ENCODE peak calls at places on chromosome 21, in ten cellular contexts. N is SJSA1; Z is endothelial cell of umbilical vein; K is RWPE1; W is right lobe of liver; V is AG04450; J is body of pancreas; P is mesendoderm; X is effector memory CD4-positive, alpha-beta T cell; E is psoas muscle. H is an unnamed sample.

GRCh38 chr21:43936186-43936967 is 71.4 kb downstream of the AGPAT3 start:
- DNase-seq in K (no peak), V (no peak), Z (no peak), P (no peak), W (no peak), J (no peak), X (no peak), N (no peak), E (peak), H (no peak)

GRCh38 chr21:19198801-19199200 is 795.2 kb upstream of the TMPRSS15 start:
- DNase-seq in X (no peak), P (peak), N (no peak), E (no peak), Z (no peak), V (no peak), J (no peak), K (peak), W (no peak), H (no peak)

GRCh38 chr21:18275740-18276139 is 31.1 kb downstream of the CHODL start:
- DNase-seq in K (no peak), Z (no peak), W (no peak), X (no peak), N (no peak), E (no peak), J (no peak), V (no peak), P (no peak), H (no peak)

GRCh38 chr21:34072145-34073031 is 990 bp upstream of the MRPS6 start:
- DNase-seq in P (no peak), E (peak), K (no peak), V (no peak), X (no peak), N (no peak), Z (no peak), J (peak), W (peak), H (peak)

GRCh38 chr21:31813873-31814272 is 58.9 kb upstream of the HUNK start:
- DNase-seq in Z (no peak), V (no peak), X (no peak), E (no peak), W (no peak), N (no peak), K (no peak), J (no peak), P (no peak), H (no peak)

GRCh38 chr21:35594905-35595304 is 465.4 kb downstream of the SETD4 start:
- DNase-seq in E (no peak), P (no peak), V (no peak), Z (no peak), W (no peak), N (no peak), J (no peak), X (no peak), K (no peak), H (no peak)

GRCh38 chr21:37223804-37224345 is 43.3 kb downstream of the VPS26C start:
- DNase-seq in N (no peak), X (no peak), J (no peak), V (no peak), Z (no peak), W (no peak), P (no peak), E (no peak), K (no peak), H (no peak)

GRCh38 chr21:39908265-39908923 is 41.2 kb downstream of the PCP4 start:
- DNase-seq in K (no peak), W (no peak), Z (no peak), P (peak), N (no peak), E (no peak), V (no peak), J (no peak), X (no peak), H (no peak)

GRCh38 chr21:36388835-36389234 is 3.6 kb downstream of the CHAF1B start:
- DNase-seq in P (peak), V (no peak), N (no peak), K (peak), J (peak), E (no peak), Z (no peak), W (no peak), X (no peak), H (peak)

GRCh38 chr21:18384771-18385170 is 18.8 kb downstream of the TMPRSS15 start:
- DNase-seq in Z (peak), V (no peak), P (peak), K (peak), X (no peak), J (no peak), W (no peak), N (no peak), E (no peak), H (no peak)

GRCh38 chr21:44911384-44912157 is 9.1 kb downstream of the ITGB2 start:
- DNase-seq in V (no peak), E (peak), N (peak), K (no peak), Z (peak), J (peak), W (peak), P (no peak), X (no peak), H (no peak)

GRCh38 chr21:44867999-44868700 is 5.3 kb downstream of the PTTG1IP start:
- DNase-seq in P (no peak), E (peak), J (no peak), N (no peak), X (peak), Z (no peak), V (no peak), W (peak), K (no peak), H (no peak)

GRCh38 chr21:40049031-40049958 is 182.1 kb downstream of the PCP4 start:
- DNase-seq in V (no peak), Z (no peak), K (peak), W (no peak), J (no peak), X (no peak), E (no peak), N (no peak), P (no peak), H (no peak)

GRCh38 chr21:30072496-30072895 is 94.1 kb downstream of the CLDN17 start:
- DNase-seq in V (no peak), E (no peak), X (no peak), K (peak), P (peak), J (peak), Z (no peak), N (no peak), W (no peak), H (no peak)

GRCh38 chr21:25964009-25964408 is 206.6 kb downstream of the APP start:
- DNase-seq in J (no peak), W (no peak), E (no peak), K (no peak), P (no peak), X (no peak), Z (peak), N (no peak), V (no peak), H (no peak)

GRCh38 chr21:32410291-32410690 is 2.2 kb upstream of the EVA1C start:
- DNase-seq in W (no peak), K (no peak), N (no peak), Z (no peak), J (no peak), E (no peak), V (no peak), P (no peak), X (no peak), H (no peak)

GRCh38 chr21:34022557-34023335 is 50.6 kb upstream of the MRPS6 start:
- DNase-seq in K (no peak), W (no peak), X (no peak), N (no peak), P (peak), J (no peak), Z (no peak), E (no peak), V (no peak), H (no peak)

GRCh38 chr21:25934771-25935224 is 200.0 kb downstream of the GABPA start:
- DNase-seq in J (peak), K (peak), W (peak), P (peak), Z (peak), V (peak), X (no peak), N (peak), E (peak), H (no peak)

GRCh38 chr21:36065497-36066036 is 4.3 kb upstream of the CBR1 start:
- DNase-seq in V (no peak), E (no peak), K (peak), W (no peak), Z (peak), P (no peak), J (peak), N (no peak), X (no peak), H (no peak)

GRCh38 chr21:27831821-27832569 is 865.1 kb upstream of the ADAMTS5 start:
- DNase-seq in Z (no peak), X (no peak), V (peak), W (no peak), K (no peak), E (no peak), J (no peak), P (no peak), N (no peak), H (no peak)

GRCh38 chr21:43598416-43599120 is 60.7 kb downstream of the HSF2BP start:
- DNase-seq in N (no peak), W (no peak), P (peak), X (no peak), Z (no peak), E (no peak), V (no peak), J (no peak), K (no peak), H (no peak)

GRCh38 chr21:34707876-34708325 is 39.1 kb downstream of the CLIC6 start:
- DNase-seq in W (no peak), J (no peak), P (no peak), X (no peak), E (no peak), N (no peak), V (no peak), Z (no peak), K (no peak), H (no peak)

GRCh38 chr21:27423073-27423472 is 456.2 kb upstream of the ADAMTS5 start:
- DNase-seq in P (peak), W (no peak), N (peak), X (no peak), V (peak), K (no peak), Z (no peak), J (peak), E (peak), H (no peak)

GRCh38 chr21:32370971-32371766 is 21.6 kb downstream of the URB1 start:
- DNase-seq in V (no peak), E (no peak), K (no peak), N (no peak), X (no peak), J (no peak), P (no peak), W (no peak), Z (peak), H (no peak)

GRCh38 chr21:44614961-44615391 is 3.1 kb downstream of the KRTAP10-8 start:
- DNase-seq in P (no peak), X (no peak), E (no peak), N (no peak), K (no peak), Z (no peak), W (no peak), V (no peak), J (no peak), H (no peak)

GRCh38 chr21:17526771-17527170 is 13.9 kb downstream of the CXADR start:
- DNase-seq in X (no peak), K (no peak), V (no peak), W (no peak), Z (no peak), N (no peak), E (no peak), P (no peak), J (no peak), H (no peak)

GRCh38 chr21:16194851-16195251 is 465.1 kb downstream of the USP25 start:
- DNase-seq in W (no peak), V (no peak), E (no peak), K (no peak), P (no peak), J (no peak), Z (peak), N (no peak), X (no peak), H (no peak)

GRCh38 chr21:44537930-44538911 is 1.8 kb downstream of the KRTAP10-1 start:
- DNase-seq in W (no peak), P (no peak), Z (no peak), N (no peak), V (no peak), X (no peak), E (no peak), K (no peak), J (no peak), H (no peak)

GRCh38 chr21:25647632-25648031 is 8.6 kb downstream of the JAM2 start:
- DNase-seq in V (no peak), P (no peak), J (no peak), W (no peak), E (no peak), X (no peak), N (no peak), K (no peak), Z (no peak), H (no peak)

GRCh38 chr21:25421327-25422028 is 185.8 kb downstream of the MRPL39 start:
- DNase-seq in N (no peak), W (no peak), P (peak), Z (peak), X (peak), E (no peak), J (peak), V (peak), K (no peak), H (no peak)

GRCh38 chr21:38849776-38850175 is 44.0 kb downstream of the ETS2 start:
- DNase-seq in P (no peak), Z (peak), K (no peak), E (no peak), X (no peak), W (no peak), N (no peak), V (no peak), J (no peak), H (no peak)

GRCh38 chr21:38850277-38850951 is 44.7 kb downstream of the ETS2 start:
- DNase-seq in K (no peak), E (no peak), Z (no peak), V (no peak), J (no peak), W (no peak), X (no peak), N (no peak), P (no peak), H (no peak)

GRCh38 chr21:38852278-38852677 is 46.5 kb downstream of the ETS2 start:
- DNase-seq in P (no peak), K (no peak), N (no peak), Z (no peak), W (no peak), V (no peak), X (no peak), J (no peak), E (no peak), H (no peak)

GRCh38 chr21:38847556-38847955 is 41.8 kb downstream of the ETS2 start:
- DNase-seq in X (no peak), J (no peak), W (peak), P (no peak), Z (no peak), E (no peak), V (no peak), K (peak), N (no peak), H (no peak)

DNA sequence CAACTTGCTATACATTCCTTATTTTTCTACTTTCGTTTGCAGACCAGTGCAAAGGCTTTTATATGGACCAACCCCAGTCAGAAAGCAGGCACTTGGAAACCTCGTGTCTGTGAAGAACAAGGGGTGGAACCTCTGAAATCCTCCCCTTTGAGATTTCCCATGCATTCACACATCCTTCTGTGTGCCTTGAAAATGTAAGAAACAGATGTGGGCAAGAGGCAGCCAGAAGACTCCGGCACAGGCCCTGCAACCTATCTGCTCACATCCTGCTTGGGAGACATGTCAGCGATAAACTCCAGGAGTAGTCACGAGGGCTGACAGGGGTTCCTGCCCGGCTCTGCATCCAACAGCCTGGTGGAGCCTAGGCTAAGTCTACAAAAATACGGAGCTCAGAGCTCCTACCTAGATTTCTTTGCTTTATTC is 42.5 kb downstream of the ETS2 start:
- DNase-seq in K (no peak), Z (no peak), W (no peak), N (no peak), E (no peak), P (no peak), X (no peak), V (no peak), J (no peak), H (no peak)
- H3K27ac ChIP-seq in K (peak), Z (no peak), W (peak), N (no peak), E (peak), P (no peak), X (no peak), V (no peak), J (no peak), H (no peak)

GRCh38 chr21:41228006-41228370 is 60.0 kb downstream of the BACE2 start:
- DNase-seq in N (no peak), Z (no peak), P (no peak), V (no peak), K (no peak), X (no peak), E (no peak), J (no peak), W (no peak), H (no peak)
- H3K27ac ChIP-seq in N (no peak), Z (no peak), P (no peak), V (no peak), K (no peak), X (no peak), E (no peak), J (no peak), W (no peak), H (no peak)

GRCh38 chr21:21163904-21164303 is 165.7 kb downstream of the NCAM2 start:
- DNase-seq in X (no peak), P (peak), J (peak), W (no peak), N (peak), K (peak), V (peak), Z (peak), E (no peak), H (no peak)

GRCh38 chr21:21159253-21159899 is 161.2 kb downstream of the NCAM2 start:
- DNase-seq in P (no peak), Z (no peak), K (no peak), N (no peak), V (no peak), W (no peak), X (no peak), E (no peak), J (no peak), H (no peak)

DNA sequence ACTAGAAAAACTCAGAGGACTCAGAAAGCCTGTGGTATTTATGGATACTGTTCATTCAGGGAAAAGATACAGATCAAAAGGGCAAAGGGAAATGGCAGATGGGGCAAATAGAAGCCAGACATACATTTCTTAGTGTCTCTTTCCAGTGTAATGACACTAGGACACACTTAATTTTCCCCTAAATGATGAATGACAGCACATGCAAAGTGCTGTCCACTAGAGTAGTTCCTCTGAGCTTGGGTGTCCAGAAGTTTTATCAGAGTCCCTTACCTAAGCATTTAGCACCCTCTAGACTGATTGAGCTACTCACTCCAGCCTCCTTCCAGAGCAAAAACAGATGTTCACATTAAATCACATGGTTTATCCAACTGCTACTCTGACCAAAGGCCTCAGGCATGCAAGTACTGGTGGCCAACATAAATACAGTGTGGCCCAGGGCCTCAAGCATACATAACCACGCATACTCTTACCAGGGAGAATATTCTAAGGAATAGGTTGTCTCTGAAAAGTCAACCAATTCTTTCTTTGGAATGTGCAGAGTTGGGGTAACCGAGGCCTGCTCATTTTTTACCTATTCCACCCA is 166.9 kb downstream of the NCAM2 start:
- DNase-seq in X (no peak), V (peak), E (no peak), N (no peak), W (no peak), K (no peak), Z (no peak), J (no peak), P (peak), H (no peak)
- H3K27ac ChIP-seq in X (no peak), V (peak), E (no peak), N (no peak), W (no peak), K (no peak), Z (no peak), J (no peak), P (no peak), H (no peak)

GRCh38 chr21:42423197-42423675 is 19.5 kb downstream of the UBASH3A start:
- DNase-seq in J (no peak), K (no peak), E (no peak), Z (no peak), X (peak), N (no peak), P (no peak), W (no peak), V (no peak), H (no peak)

GRCh38 chr21:42426424-42426823 is 22.7 kb downstream of the UBASH3A start:
- DNase-seq in W (no peak), V (no peak), J (peak), Z (no peak), K (no peak), N (no peak), E (no peak), X (no peak), P (no peak), H (no peak)

GRCh38 chr21:42425603-42425985 is 21.9 kb downstream of the UBASH3A start:
- DNase-seq in J (no peak), N (no peak), W (no peak), K (no peak), E (no peak), P (no peak), V (no peak), Z (no peak), X (no peak), H (no peak)

GRCh38 chr21:42423685-42424084 is 20.0 kb downstream of the UBASH3A start:
- DNase-seq in J (no peak), W (no peak), X (no peak), K (no peak), V (no peak), Z (no peak), E (no peak), P (no peak), N (no peak), H (no peak)

GRCh38 chr21:42424848-42425602 is 21.3 kb downstream of the UBASH3A start:
- DNase-seq in K (no peak), J (no peak), X (peak), E (no peak), N (no peak), V (no peak), Z (peak), W (no peak), P (no peak), H (no peak)
- H3K27ac ChIP-seq in K (no peak), J (no peak), X (peak), E (no peak), N (no peak), V (no peak), Z (no peak), W (no peak), P (no peak), H (no peak)

GRCh38 chr21:41932191-41932575 is 21.6 kb downstream of the C2CD2 start:
- DNase-seq in E (no peak), J (no peak), Z (peak), K (peak), P (no peak), V (peak), N (peak), W (no peak), X (no peak), H (no peak)
- H3K27ac ChIP-seq in E (no peak), J (peak), Z (peak), K (peak), P (no peak), V (peak), N (peak), W (no peak), X (no peak), H (no peak)

GRCh38 chr21:14589855-14590563 is 43.9 kb upstream of the SAMSN1 start:
- DNase-seq in X (no peak), Z (no peak), K (no peak), E (no peak), V (no peak), N (no peak), P (no peak), J (no peak), W (no peak), H (no peak)
- H3K27ac ChIP-seq in X (no peak), Z (no peak), K (no peak), E (no peak), V (no peak), N (no peak), P (no peak), J (no peak), W (no peak), H (no peak)